ENCODE peak calls at places on chromosomes 12 and 14, in six cellular contexts. M is SK-N-SH, B is K562, R is H1, L is HepG2, F is GM12878. E is an unnamed sample.

GRCh38 chr12:19085090-19085489 is 44.4 kb upstream of the PLEKHA5 start:
- DNase-seq in B (no peak), R (no peak), F (no peak), M (no peak), L (no peak), E (no peak)

GRCh38 chr12:27843714-27844245 is 63.7 kb upstream of the MANSC4 start:
- DNase-seq in L (peak), R (no peak), B (peak), M (no peak), F (no peak), E (no peak)

GRCh38 chr12:111369496-111370220 is 763 bp upstream of the PHETA1 start:
- DNase-seq in M (no peak), B (no peak), L (no peak), R (no peak), F (no peak), E (no peak)

GRCh38 chr14:98226411-98226810 is 1045.6 kb downstream of the BCL11B start:
- DNase-seq in M (no peak), B (no peak), R (no peak), L (no peak), F (no peak), E (no peak)

GRCh38 chr12:49598527-49598926 is 6.9 kb downstream of the FAM186B start:
- DNase-seq in L (no peak), B (peak), F (no peak), R (no peak), M (no peak), E (no peak)

GRCh38 chr12:53091756-53092155 is 5.7 kb upstream of the IGFBP6 start:
- DNase-seq in M (no peak), R (no peak), F (no peak), B (no peak), L (no peak), E (no peak)

GRCh38 chr12:93790472-93791152 is 113.4 kb downstream of the CRADD start:
- DNase-seq in L (no peak), B (peak), M (no peak), R (no peak), F (no peak), E (no peak)

GRCh38 chr12:126807312-126807711 is 1459.7 kb upstream of the TMEM132C start:
- DNase-seq in L (no peak), F (no peak), B (no peak), M (no peak), R (no peak), E (no peak)

GRCh38 chr14:100297320-100298300 is 8.6 kb downstream of the SLC25A29 start:
- DNase-seq in L (no peak), B (no peak), F (peak), R (no peak), M (peak), E (peak)

GRCh38 chr12:67663121-67663520 is 14.6 kb downstream of the DYRK2 start:
- DNase-seq in B (no peak), L (no peak), M (no peak), R (no peak), F (no peak), E (no peak)

GRCh38 chr12:47504775-47505446 is 200.9 kb downstream of the RPAP3 start:
- DNase-seq in L (no peak), F (no peak), B (no peak), M (no peak), R (no peak), E (no peak)
- TF ChIP-seq GABPA in L (no peak), F (no peak), B (no peak), M (no peak), R (no peak), E (no peak)

GRCh38 chr12:92272301-92272964 is 126.8 kb upstream of the BTG1 start:
- DNase-seq in F (no peak), R (no peak), B (no peak), M (no peak), L (no peak), E (no peak)

GRCh38 chr12:92275443-92276154 is 130.0 kb upstream of the BTG1 start:
- DNase-seq in B (no peak), F (no peak), M (no peak), L (no peak), R (no peak), E (peak)

GRCh38 chr12:92277795-92278194 is 132.1 kb upstream of the BTG1 start:
- DNase-seq in F (no peak), R (no peak), B (no peak), M (no peak), L (no peak), E (no peak)

GRCh38 chr12:92278378-92278828 is 132.8 kb upstream of the BTG1 start:
- DNase-seq in B (no peak), M (no peak), L (no peak), R (no peak), F (no peak), E (no peak)
- TF ChIP-seq CTCF in B (no peak), M (no peak), L (no peak), R (no peak), F (no peak), E (no peak)

DNA sequence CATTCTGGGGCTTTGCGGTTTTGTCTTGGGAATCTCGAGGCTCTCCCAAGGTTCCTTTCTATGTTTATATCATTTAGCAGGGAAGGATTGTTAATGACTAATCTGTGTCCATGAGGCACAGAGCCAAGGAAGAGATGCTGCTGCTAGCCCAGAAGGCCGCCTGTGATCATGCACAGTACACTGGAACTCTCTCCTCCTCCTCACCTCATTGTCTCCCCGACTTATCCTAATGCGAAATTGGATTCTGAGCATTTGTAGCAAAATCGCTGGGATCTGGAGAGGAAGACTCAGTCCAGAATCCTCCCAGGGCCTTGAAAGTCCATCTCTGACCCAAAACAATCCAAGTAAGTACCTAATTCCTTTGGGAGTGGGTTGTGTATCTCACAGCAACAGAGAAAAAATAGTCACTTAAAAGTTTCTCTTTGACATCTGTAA is at the start of gene NR1H4:
- DNase-seq in B (no peak), M (no peak), R (no peak), F (no peak), L (peak), E (no peak)
- TF ChIP-seq GABPA in B (no peak), M (no peak), R (no peak), F (no peak), L (no peak), E (no peak)

GRCh38 chr14:28756896-28757570 is 9.6 kb upstream of the FOXG1 start:
- DNase-seq in F (no peak), R (peak), L (peak), B (no peak), M (peak), E (peak)

GRCh38 chr14:28751467-28752058 is 15.0 kb upstream of the FOXG1 start:
- DNase-seq in L (peak), R (peak), M (peak), F (peak), B (no peak), E (peak)

GRCh38 chr14:28755930-28756895 is 10.4 kb upstream of the FOXG1 start:
- DNase-seq in R (no peak), M (no peak), F (no peak), B (no peak), L (no peak), E (no peak)

GRCh38 chr14:28755198-28755794 is 11.3 kb upstream of the FOXG1 start:
- DNase-seq in M (no peak), F (no peak), L (no peak), B (no peak), R (no peak), E (no peak)

GRCh38 chr14:28754209-28754985 is 12.2 kb upstream of the FOXG1 start:
- DNase-seq in L (peak), B (peak), M (peak), R (no peak), F (peak), E (no peak)
- TF ChIP-seq CTCF in L (peak), B (peak), M (peak), R (peak), F (peak), E (peak)

GRCh38 chr14:73833530-73834257 is 17.9 kb upstream of the PTGR2 start:
- DNase-seq in L (peak), R (no peak), F (no peak), M (no peak), B (no peak), E (no peak)
- TF ChIP-seq GABPA in L (no peak), R (no peak), F (no peak), M (no peak), B (no peak), E (no peak)

DNA sequence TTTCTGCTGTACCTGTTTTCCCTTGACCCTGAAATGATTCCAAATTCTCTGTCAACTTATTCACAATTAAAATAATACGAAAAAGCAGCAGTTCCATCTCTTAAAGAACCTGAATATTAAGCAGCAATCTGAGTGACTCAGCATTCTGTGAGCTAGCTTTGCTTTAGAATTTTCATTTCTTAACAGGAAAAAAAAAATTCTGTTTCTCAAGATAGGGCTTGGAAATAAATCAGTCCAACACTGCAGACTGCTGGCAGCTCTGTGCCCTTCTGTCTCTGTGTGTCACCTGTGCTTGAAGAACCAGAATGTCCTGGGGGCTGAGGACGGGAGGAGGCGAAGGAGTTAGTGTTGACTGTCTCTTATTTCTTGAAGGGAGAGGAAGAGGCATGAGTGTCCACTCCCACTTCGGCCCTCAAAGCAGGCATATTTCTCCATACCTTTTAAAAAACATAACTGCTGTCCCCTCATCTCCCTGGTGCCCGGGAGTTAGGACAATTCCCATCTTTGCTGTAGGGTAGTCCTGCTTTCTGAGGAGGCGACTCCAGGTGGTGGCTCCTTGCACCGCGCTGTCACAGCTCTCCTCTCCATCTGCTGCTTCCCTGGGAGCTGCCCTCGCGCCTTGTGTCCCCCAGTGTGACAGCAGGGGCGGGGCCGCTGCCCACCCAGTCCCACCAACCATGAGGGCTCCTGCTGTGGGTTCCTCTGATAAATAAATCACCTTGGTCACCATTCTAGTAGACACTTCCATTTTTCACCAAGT is 203.1 kb downstream of the CALM1 start:
- DNase-seq in M (no peak), B (no peak), F (no peak), R (no peak), L (peak), E (no peak)
- TF ChIP-seq CTCF in M (peak), B (no peak), F (no peak), R (peak), L (peak), E (no peak)

DNA sequence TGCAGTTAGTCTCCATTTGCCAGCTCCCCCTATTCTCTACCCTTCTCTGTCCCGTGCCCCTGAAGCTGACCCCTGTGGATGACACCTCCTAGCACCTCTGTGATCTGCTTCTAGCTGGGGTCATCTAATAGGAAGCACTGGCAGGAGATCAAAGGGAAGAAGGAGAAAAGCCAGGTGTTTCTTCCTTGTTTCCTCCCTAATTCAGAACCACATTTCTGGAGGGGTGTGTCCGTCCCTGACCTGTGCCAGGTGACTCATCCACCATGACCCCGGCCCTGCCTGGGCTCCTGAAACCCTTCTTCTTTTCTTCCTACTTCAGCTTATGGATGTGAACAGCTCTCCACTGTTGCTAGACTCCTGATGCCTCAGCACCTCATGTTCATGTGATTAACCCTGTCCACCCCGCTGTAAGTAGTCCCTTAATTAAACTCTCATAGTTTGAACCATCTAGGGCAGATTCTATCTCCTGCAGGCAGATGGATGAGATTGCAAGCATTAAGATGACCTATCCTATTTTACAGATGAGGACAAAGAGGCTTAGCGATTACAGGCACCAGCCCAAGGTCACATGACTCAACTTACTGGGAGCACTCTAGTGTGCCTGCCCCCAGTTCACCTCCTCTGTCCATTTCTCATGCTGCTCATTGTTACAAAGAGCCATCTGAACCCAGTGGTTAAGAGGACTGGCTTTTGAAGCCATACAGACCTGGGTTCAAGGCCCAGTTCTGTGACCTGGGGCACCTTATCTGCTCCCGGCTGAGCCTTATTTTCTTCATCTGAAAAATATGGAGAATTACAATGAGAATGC is 770.5 kb downstream of the MED13L start:
- DNase-seq in F (no peak), M (no peak), R (no peak), B (no peak), L (peak), E (no peak)
- TF ChIP-seq GABPA in F (no peak), M (no peak), R (no peak), B (no peak), L (no peak), E (no peak)

DNA sequence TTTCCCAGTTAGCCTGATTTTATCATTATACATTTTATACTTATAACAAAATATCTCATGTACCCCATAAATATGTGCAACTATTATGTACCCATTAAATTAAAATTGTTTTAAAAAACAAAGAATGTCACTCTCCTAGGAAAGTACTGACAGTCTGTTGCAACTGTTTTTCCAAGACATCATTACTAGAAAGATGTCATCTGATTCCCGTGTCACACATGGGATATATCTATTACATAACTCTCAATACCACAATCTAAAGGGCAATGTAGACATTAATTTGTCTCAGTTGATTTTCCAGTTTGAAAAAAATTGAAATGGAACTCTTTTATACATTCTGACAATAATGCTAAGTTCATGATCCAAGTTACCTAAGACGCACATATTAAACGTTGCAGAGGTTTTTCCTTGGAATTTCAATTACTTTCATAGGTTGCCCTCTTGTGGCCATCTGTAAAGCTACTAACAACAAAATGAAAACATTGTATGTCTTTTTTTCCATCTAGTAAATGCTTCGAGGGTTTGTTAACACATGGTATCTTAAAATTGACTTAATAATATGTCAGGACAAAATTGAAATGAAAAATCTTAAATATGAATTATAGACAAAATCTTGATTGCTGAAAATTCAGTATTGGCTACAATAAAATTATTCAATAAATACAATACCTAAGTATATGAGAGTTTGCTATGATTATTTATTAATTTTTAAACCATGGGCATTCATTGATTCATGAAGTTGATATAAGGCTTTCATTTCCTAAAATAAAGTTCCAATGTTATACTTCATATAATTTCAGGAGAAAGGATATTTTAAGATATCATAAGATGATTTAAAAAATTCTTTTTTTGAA is 131.6 kb downstream of the PPFIA2 start:
- DNase-seq in M (peak), R (no peak), L (peak), F (no peak), B (peak), E (peak)
- TF ChIP-seq CTCF in M (peak), R (peak), L (peak), F (peak), B (peak), E (peak)

GRCh38 chr14:104352493-104353220 is 214.3 kb downstream of the KIF26A start:
- DNase-seq in B (no peak), F (no peak), R (no peak), M (no peak), L (no peak), E (no peak)

GRCh38 chr14:104349950-104350349 is 211.6 kb downstream of the KIF26A start:
- DNase-seq in R (no peak), M (no peak), F (no peak), B (no peak), L (no peak), E (no peak)

GRCh38 chr14:104353221-104353920 is 215.0 kb downstream of the KIF26A start:
- DNase-seq in L (no peak), R (no peak), B (no peak), F (no peak), M (no peak), E (no peak)

GRCh38 chr14:104350463-104351185 is 212.2 kb downstream of the KIF26A start:
- DNase-seq in F (no peak), B (no peak), M (peak), R (no peak), L (no peak), E (no peak)

DNA sequence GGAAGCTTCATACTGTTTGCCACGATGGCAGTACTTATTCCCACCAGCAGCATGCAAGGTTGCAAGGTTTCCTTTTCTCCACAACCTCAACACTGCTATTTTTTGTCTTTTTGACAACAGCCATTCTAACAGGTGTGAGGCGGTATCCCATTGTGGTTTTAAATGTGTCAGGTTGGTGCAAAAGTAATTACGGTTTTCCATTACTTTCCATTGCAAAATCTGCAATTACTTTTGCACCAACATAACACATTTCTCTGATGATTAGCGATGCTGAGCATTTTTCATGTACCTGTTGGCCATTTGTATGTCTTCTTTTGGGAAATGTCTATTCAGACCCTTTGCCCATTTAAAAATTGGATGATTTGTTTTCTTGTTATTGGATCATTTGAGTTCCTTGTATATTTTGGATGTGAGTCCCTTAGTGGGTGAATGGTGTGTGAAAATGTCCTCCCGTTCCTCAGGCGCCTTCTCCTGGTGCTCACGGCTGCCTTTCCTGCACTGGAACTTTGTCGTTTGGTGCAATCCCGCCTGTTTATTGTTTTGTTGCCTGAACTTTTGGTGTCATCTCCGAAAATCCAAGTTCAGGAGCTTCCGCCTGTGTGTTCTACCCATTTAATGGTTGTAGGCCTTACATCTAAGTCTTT is 213.6 kb downstream of the KIF26A start:
- DNase-seq in M (no peak), F (no peak), L (no peak), R (no peak), B (no peak), E (no peak)
- TF ChIP-seq GABPA in M (no peak), F (no peak), L (no peak), R (no peak), B (no peak), E (no peak)